ENCODE peak calls at places on chromosomes 11 and 22, in four cellular contexts. One of them, this sample, is unnamed.

GRCh38 chr22:26264162-26264561 is 94.9 kb downstream of the SEZ6L start:
- DNase-seq in GM23338: no peak
- DNase-seq in fibroblast of lung: no peak
- DNase-seq in endothelial cell of umbilical vein: no peak
- DNase-seq in this sample: no peak

GRCh38 chr11:31768744-31769143 is 42.4 kb downstream of the PAX6 start:
- DNase-seq in fibroblast of lung: no peak
- DNase-seq in endothelial cell of umbilical vein: no peak
- DNase-seq in GM23338: no peak
- DNase-seq in this sample: no peak

GRCh38 chr11:11731311-11732083 is 109.7 kb upstream of the GALNT18 start:
- DNase-seq in GM23338: no peak
- DNase-seq in endothelial cell of umbilical vein: no peak
- DNase-seq in fibroblast of lung: peak
- DNase-seq in this sample: peak

GRCh38 chr11:12625438-12626071 is 48.7 kb upstream of the TEAD1 start:
- DNase-seq in fibroblast of lung: peak
- DNase-seq in GM23338: no peak
- DNase-seq in endothelial cell of umbilical vein: no peak
- DNase-seq in this sample: peak

GRCh38 chr11:12411806-12412727 is 34.7 kb downstream of the PARVA start:
- DNase-seq in fibroblast of lung: peak
- DNase-seq in endothelial cell of umbilical vein: peak
- DNase-seq in GM23338: peak
- DNase-seq in this sample: peak

GRCh38 chr22:35230839-35231584 is 26.3 kb upstream of the HMGXB4 start:
- DNase-seq in GM23338: no peak
- DNase-seq in fibroblast of lung: no peak
- DNase-seq in endothelial cell of umbilical vein: no peak
- DNase-seq in this sample: no peak

GRCh38 chr22:36374603-36375024 is 13.2 kb downstream of the MYH9 start:
- DNase-seq in GM23338: no peak
- DNase-seq in endothelial cell of umbilical vein: peak
- DNase-seq in fibroblast of lung: peak
- DNase-seq in this sample: peak

GRCh38 chr11:94329501-94329900 is 25.1 kb downstream of the IZUMO1R start:
- DNase-seq in GM23338: no peak
- DNase-seq in endothelial cell of umbilical vein: no peak
- DNase-seq in fibroblast of lung: no peak
- DNase-seq in this sample: no peak

GRCh38 chr11:131980878-131981668 is 610.7 kb downstream of the NTM start:
- DNase-seq in endothelial cell of umbilical vein: no peak
- DNase-seq in fibroblast of lung: peak
- DNase-seq in GM23338: no peak
- DNase-seq in this sample: peak

GRCh38 chr11:18699269-18699596 is 654 bp downstream of the TMEM86A start:
- DNase-seq in GM23338: no peak
- DNase-seq in fibroblast of lung: no peak
- DNase-seq in endothelial cell of umbilical vein: no peak
- DNase-seq in this sample: peak

GRCh38 chr11:72584293-72584921 is 89.8 kb downstream of the PDE2A start:
- DNase-seq in GM23338: peak
- DNase-seq in endothelial cell of umbilical vein: no peak
- DNase-seq in fibroblast of lung: peak
- DNase-seq in this sample: peak

GRCh38 chr11:2535673-2536439 is 91.0 kb downstream of the KCNQ1 start:
- DNase-seq in endothelial cell of umbilical vein: no peak
- DNase-seq in fibroblast of lung: no peak
- DNase-seq in GM23338: no peak
- DNase-seq in this sample: no peak

GRCh38 chr11:77559686-77560425 is 29.9 kb upstream of the AQP11 start:
- DNase-seq in GM23338: no peak
- DNase-seq in endothelial cell of umbilical vein: peak
- DNase-seq in fibroblast of lung: peak
- DNase-seq in this sample: peak

GRCh38 chr11:31325162-31325561 is 44.4 kb downstream of the DCDC1 start:
- DNase-seq in GM23338: no peak
- DNase-seq in fibroblast of lung: peak
- DNase-seq in endothelial cell of umbilical vein: no peak
- DNase-seq in this sample: peak

GRCh38 chr22:21703684-21704316 is 31.8 kb downstream of the YPEL1 start:
- DNase-seq in endothelial cell of umbilical vein: no peak
- DNase-seq in fibroblast of lung: no peak
- DNase-seq in GM23338: no peak
- DNase-seq in this sample: peak

GRCh38 chr11:125685228-125685627 is 4.6 kb upstream of the ACRV1 start:
- DNase-seq in fibroblast of lung: no peak
- DNase-seq in GM23338: peak
- DNase-seq in endothelial cell of umbilical vein: no peak
- DNase-seq in this sample: no peak

GRCh38 chr11:73195191-73196007 is 22.7 kb upstream of the P2RY2 start:
- DNase-seq in fibroblast of lung: peak
- DNase-seq in GM23338: no peak
- DNase-seq in endothelial cell of umbilical vein: no peak
- DNase-seq in this sample: peak

GRCh38 chr22:35359380-35360065 is 21.4 kb upstream of the HMOX1 start:
- DNase-seq in GM23338: no peak
- DNase-seq in fibroblast of lung: no peak
- DNase-seq in endothelial cell of umbilical vein: no peak
- DNase-seq in this sample: no peak

GRCh38 chr11:68542617-68543016 is 82.1 kb downstream of the PPP6R3 start:
- DNase-seq in fibroblast of lung: peak
- DNase-seq in GM23338: peak
- DNase-seq in endothelial cell of umbilical vein: no peak
- DNase-seq in this sample: peak

GRCh38 chr11:105900515-105901035 is 121.5 kb downstream of the MSANTD4 start:
- DNase-seq in GM23338: no peak
- DNase-seq in fibroblast of lung: no peak
- DNase-seq in endothelial cell of umbilical vein: no peak
- DNase-seq in this sample: no peak

GRCh38 chr22:49942565-49943404 is 17.8 kb upstream of the PIM3 start:
- DNase-seq in endothelial cell of umbilical vein: no peak
- DNase-seq in fibroblast of lung: no peak
- DNase-seq in GM23338: no peak
- DNase-seq in this sample: no peak

GRCh38 chr22:46432164-46433068 is 96.9 kb downstream of the TRMU start:
- DNase-seq in fibroblast of lung: no peak
- DNase-seq in endothelial cell of umbilical vein: no peak
- DNase-seq in GM23338: no peak
- DNase-seq in this sample: no peak

GRCh38 chr11:8408151-8408930 is 144.7 kb upstream of the LMO1 start:
- DNase-seq in endothelial cell of umbilical vein: no peak
- DNase-seq in GM23338: no peak
- DNase-seq in fibroblast of lung: no peak
- DNase-seq in this sample: no peak

GRCh38 chr11:68099474-68100405 is 21.4 kb downstream of the CHKA start:
- DNase-seq in fibroblast of lung: peak
- DNase-seq in endothelial cell of umbilical vein: peak
- DNase-seq in GM23338: peak
- DNase-seq in this sample: no peak

GRCh38 chr22:44648085-44648820 is 53.8 kb upstream of the PRR5 start:
- DNase-seq in endothelial cell of umbilical vein: no peak
- DNase-seq in GM23338: no peak
- DNase-seq in fibroblast of lung: no peak
- DNase-seq in this sample: peak

GRCh38 chr11:114152162-114152561 is 92.7 kb downstream of the ZBTB16 start:
- DNase-seq in fibroblast of lung: no peak
- DNase-seq in GM23338: no peak
- DNase-seq in endothelial cell of umbilical vein: no peak
- DNase-seq in this sample: no peak

GRCh38 chr22:39245130-39246039 is 603 bp upstream of the PDGFB start:
- DNase-seq in endothelial cell of umbilical vein: no peak
- DNase-seq in GM23338: no peak
- DNase-seq in fibroblast of lung: no peak
- DNase-seq in this sample: no peak
- TF ChIP-seq EZH2 in endothelial cell of umbilical vein: no peak
- TF ChIP-seq EZH2 in GM23338: peak
- TF ChIP-seq EZH2 in fibroblast of lung: peak
- TF ChIP-seq EZH2 in this sample: no peak

GRCh38 chr11:120098503-120099054 is 39.3 kb downstream of the TRIM29 start:
- DNase-seq in endothelial cell of umbilical vein: no peak
- DNase-seq in fibroblast of lung: no peak
- DNase-seq in GM23338: no peak
- DNase-seq in this sample: no peak
- TF ChIP-seq EZH2 in endothelial cell of umbilical vein: no peak
- TF ChIP-seq EZH2 in fibroblast of lung: no peak
- TF ChIP-seq EZH2 in GM23338: no peak
- TF ChIP-seq EZH2 in this sample: no peak

GRCh38 chr22:24422078-24422665 is 5.2 kb upstream of the ADORA2A start:
- DNase-seq in endothelial cell of umbilical vein: no peak
- DNase-seq in fibroblast of lung: no peak
- DNase-seq in GM23338: no peak
- DNase-seq in this sample: no peak

GRCh38 chr22:24426436-24426835 is 963 bp upstream of the ADORA2A start:
- DNase-seq in GM23338: no peak
- DNase-seq in endothelial cell of umbilical vein: no peak
- DNase-seq in fibroblast of lung: no peak
- DNase-seq in this sample: no peak

GRCh38 chr22:24423519-24424000 is 3.8 kb upstream of the ADORA2A start:
- DNase-seq in GM23338: peak
- DNase-seq in fibroblast of lung: no peak
- DNase-seq in endothelial cell of umbilical vein: peak
- DNase-seq in this sample: peak

GRCh38 chr22:24424901-24425775 is 2.3 kb upstream of the ADORA2A start:
- DNase-seq in fibroblast of lung: no peak
- DNase-seq in endothelial cell of umbilical vein: no peak
- DNase-seq in GM23338: no peak
- DNase-seq in this sample: no peak

DNA sequence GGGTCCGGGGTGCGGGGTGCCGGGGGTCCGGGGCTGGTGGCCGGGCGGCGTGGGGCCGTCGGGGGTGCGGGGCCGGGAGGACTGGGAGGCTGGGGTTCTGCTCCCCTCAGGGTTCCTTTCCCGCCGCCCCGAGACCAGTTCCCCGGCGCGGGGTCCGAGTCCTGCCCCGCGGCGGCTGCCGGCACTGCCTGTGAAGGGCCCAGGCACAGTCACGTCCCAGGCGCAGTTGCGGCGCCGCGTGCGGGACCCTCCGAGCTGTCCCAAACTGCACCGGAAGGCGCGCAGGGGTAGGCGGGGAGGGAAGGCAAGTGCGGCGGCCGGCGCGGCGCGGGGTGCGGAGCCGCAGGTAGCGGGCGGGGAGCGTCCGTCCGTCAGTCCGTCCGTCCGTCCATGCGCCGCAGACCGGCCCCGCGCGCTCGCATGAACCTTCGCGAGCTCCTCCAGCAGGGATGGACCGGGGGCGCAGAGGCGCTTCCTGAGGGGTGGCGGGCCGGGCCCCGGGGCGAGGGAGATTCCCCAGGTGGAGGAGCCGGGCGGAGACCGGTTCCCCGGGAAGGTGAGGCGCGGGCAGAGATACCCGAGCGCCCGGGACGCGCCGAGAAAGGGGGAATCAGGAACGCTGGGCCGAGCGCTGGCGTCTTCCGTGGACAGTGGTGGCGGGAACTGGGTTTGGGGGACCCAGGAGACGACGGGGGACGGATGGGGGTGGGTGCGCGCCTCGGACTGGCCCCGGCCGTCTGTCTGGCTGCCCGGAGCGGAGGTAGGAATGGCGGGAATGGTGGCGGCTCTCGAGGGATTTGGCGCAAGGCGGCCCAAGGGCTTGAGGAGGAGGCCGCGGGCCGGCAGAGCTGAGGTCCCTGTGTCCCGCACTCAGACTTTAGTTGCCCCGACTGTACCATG is 3.1 kb upstream of the ADORA2A start:
- DNase-seq in fibroblast of lung: no peak
- DNase-seq in endothelial cell of umbilical vein: no peak
- DNase-seq in GM23338: peak
- DNase-seq in this sample: peak
- TF ChIP-seq EZH2 in fibroblast of lung: peak
- TF ChIP-seq EZH2 in endothelial cell of umbilical vein: no peak
- TF ChIP-seq EZH2 in GM23338: no peak
- TF ChIP-seq EZH2 in this sample: peak

DNA sequence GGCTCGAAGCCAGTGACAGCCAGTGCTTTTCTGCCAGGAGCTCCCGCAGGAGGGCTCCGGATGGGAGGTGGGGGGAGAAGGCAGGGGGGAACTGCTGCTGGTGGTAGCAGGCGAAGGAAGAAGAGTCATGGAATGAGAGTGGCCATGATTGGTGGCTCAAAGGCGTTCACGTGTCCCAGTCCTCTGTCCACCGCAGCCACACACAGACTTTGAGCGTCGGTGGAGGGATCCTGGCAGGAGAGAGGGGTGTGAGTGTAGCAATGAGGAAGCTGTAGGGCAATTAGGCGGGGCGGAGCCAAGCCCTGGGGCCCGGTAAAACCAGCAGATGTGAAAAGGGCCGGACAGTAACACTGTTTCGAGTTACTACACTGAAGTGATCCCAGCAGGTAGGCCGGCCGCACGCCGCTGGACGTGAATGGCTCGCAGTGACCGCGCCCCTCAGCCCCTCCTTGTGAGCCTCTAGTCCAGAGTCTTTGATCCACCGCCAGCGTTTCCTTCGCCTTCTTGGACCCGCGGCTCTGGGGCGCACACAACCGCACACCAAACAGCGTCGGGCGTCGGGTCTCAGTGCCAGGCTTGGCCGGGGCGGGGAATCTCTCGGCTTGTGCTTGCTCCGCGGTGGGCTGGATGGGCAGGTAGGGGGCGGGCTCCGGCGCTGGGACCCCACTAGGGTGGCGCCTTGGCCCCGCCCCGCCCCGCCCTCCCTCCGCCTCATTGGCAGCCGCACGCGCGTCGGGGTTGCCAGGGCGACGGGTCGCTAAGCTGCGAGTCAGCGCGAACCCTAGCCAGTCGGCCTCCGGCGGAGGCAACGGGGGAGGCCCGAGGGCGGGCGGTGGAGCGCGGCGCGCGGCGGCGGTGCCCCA is at the start of gene LRRC10B:
- DNase-seq in GM23338: peak
- DNase-seq in endothelial cell of umbilical vein: no peak
- DNase-seq in fibroblast of lung: no peak
- DNase-seq in this sample: peak
- TF ChIP-seq EZH2 in GM23338: no peak
- TF ChIP-seq EZH2 in endothelial cell of umbilical vein: peak
- TF ChIP-seq EZH2 in fibroblast of lung: peak
- TF ChIP-seq EZH2 in this sample: peak

This sample was measured in GM23248.